ENCODE peak calls at places on chromosome 13, in four cellular contexts. X is K562, J is H1, C is HepG2. W is an unnamed sample.

GRCh38 chr13:19781526-19781925 is 1.2 kb downstream of the PSPC1 start:
- DNase-seq in X (no peak), J (no peak), C (no peak), W (no peak)

GRCh38 chr13:74529968-74530367 is 395.8 kb upstream of the KLF12 start:
- DNase-seq in X (no peak), J (no peak), C (no peak), W (no peak)

GRCh38 chr13:27131202-27131623 is 40.4 kb downstream of the USP12 start:
- DNase-seq in X (peak), J (no peak), C (no peak), W (peak)

GRCh38 chr13:43360196-43360595 is 336.8 kb downstream of the DNAJC15 start:
- DNase-seq in X (no peak), J (no peak), C (no peak), W (no peak)

GRCh38 chr13:36385471-36385870 is 39.3 kb upstream of the SPART start:
- DNase-seq in X (no peak), J (no peak), C (no peak), W (no peak)

GRCh38 chr13:38024431-38024830 is 154.9 kb upstream of the TRPC4 start:
- DNase-seq in X (no peak), J (no peak), C (no peak), W (no peak)

GRCh38 chr13:110607675-110608224 is 7.6 kb upstream of the NAXD start:
- DNase-seq in X (no peak), J (no peak), C (no peak), W (no peak)

GRCh38 chr13:111323950-111324651 is 3.7 kb downstream of the TEX29 start:
- DNase-seq in X (no peak), J (no peak), C (no peak), W (no peak)

GRCh38 chr13:30925429-30925828 is 7.0 kb upstream of the TEX26 start:
- DNase-seq in X (no peak), J (no peak), C (no peak), W (no peak)

GRCh38 chr13:25977671-25978070 is 74.1 kb downstream of the SHISA2 start:
- DNase-seq in X (no peak), J (no peak), C (no peak), W (no peak)

GRCh38 chr13:19634129-19634740 is 776 bp downstream of the MPHOSPH8 start:
- DNase-seq in X (no peak), J (no peak), C (peak), W (no peak)

GRCh38 chr13:52847682-52848432 is 583 bp downstream of the PCDH8 start:
- DNase-seq in X (no peak), J (no peak), C (no peak), W (no peak)

DNA sequence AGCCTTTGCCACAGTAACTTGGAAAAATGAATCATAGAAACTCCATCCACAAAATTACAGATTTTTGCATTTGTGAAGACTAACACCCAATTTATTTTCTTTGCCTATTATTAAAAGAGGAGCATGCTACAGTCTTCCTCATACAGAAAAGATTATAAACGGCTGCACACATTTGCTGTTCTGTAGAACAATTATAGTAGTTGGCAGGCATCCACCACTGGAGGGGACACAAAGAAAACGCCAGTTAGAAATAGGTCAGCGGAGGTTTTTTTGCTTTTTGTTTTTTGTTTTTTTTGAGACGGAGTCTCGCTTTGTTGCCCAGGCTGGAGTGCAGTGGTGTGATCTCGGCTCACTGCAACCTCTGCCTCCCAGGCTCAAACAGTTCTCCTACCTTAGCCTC is 51.6 kb downstream of the SACS start:
- DNase-seq in X (no peak), J (no peak), C (no peak), W (no peak)
- TF ChIP-seq HDAC6 in X (no peak), J (no peak), C (no peak), W (no peak)

GRCh38 chr13:97021241-97021640 is 27.0 kb upstream of the OXGR1 start:
- DNase-seq in X (no peak), J (no peak), C (no peak), W (no peak)

GRCh38 chr13:97017322-97017721 is 23.0 kb upstream of the OXGR1 start:
- DNase-seq in X (no peak), J (no peak), C (no peak), W (no peak)

GRCh38 chr13:97018029-97018819 is 23.9 kb upstream of the OXGR1 start:
- DNase-seq in X (peak), J (peak), C (peak), W (no peak)

GRCh38 chr13:97020194-97020593 is 25.9 kb upstream of the OXGR1 start:
- DNase-seq in X (no peak), J (no peak), C (no peak), W (no peak)

DNA sequence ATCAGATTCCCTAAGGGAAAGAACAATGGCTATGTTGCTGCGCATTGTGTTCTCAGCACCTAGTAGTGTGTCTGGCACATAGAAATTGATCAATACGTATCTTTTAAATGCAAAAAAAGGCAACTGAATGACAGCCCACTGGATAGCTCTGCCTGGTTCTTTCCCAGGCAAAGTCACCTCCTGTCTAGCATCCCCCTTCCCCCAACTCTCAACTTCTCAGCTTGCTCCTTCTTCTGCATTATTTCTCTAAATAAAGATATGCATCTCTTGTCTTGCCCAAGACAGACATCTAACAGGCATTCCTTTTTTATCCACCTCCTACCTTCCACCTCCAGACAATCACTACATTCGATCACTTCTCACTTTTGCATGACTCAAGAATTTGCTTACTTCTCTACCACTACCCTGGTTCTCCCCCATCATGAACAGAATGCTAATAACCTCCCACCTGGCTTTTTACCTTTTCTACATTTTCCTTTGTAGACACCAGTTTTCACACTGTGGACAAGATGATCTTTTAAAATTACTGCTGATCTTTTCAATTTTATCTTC is 26.5 kb upstream of the OXGR1 start:
- DNase-seq in X (no peak), J (no peak), C (no peak), W (no peak)
- TF ChIP-seq HDAC6 in X (no peak), J (no peak), C (no peak), W (no peak)

GRCh38 chr13:77918391-77919261 is at the start of gene EDNRB:
- DNase-seq in X (no peak), J (peak), C (no peak), W (no peak)
- TF ChIP-seq HDAC6 in X (no peak), J (no peak), C (no peak), W (no peak)

GRCh38 chr13:78137404-78138142 is 218.9 kb upstream of the EDNRB start:
- DNase-seq in X (peak), J (peak), C (peak), W (peak)
- TF ChIP-seq HDAC6 in X (no peak), J (no peak), C (no peak), W (no peak)

GRCh38 chr13:78589206-78589605 is 14.1 kb downstream of the POU4F1 start:
- DNase-seq in X (no peak), J (peak), C (peak), W (no peak)
- TF ChIP-seq HDAC6 in X (no peak), J (no peak), C (no peak), W (no peak)

W was measured in GM12878.